ENCODE peak calls at places on chromosomes 6 and 20, in six cellular contexts. Z is NCI-H2029; R is fibroblast of the conjunctiva; V is NCI-H187; D is retina; B is activated T-helper 1 cell treated with anti-CD3 and anti-CD28 coated beads, Interleukin-2, amount 50 U/mL, for 16 hours. Q is an unnamed sample.
A peak's percentile ranks its signal among the peaks of the same experiment; 100 is the strongest.

GRCh38 chr6:70371454-70372105 is 41.7 kb upstream of the FAM135A start:
- DNase-seq in V (no peak), R (peak; percentile 57), D (no peak), B (no peak), Z (peak; percentile 58), Q (peak; percentile 80)

GRCh38 chr20:34579936-34580587 is 21.5 kb downstream of the MAP1LC3A start:
- DNase-seq in Z (peak; percentile 59), R (no peak), B (no peak), D (no peak), V (no peak), Q (no peak)

GRCh38 chr20:47319517-47320252 is 36.8 kb downstream of the ZMYND8 start:
- DNase-seq in Z (peak; percentile 93), R (no peak), D (peak; percentile 39), B (no peak), V (peak; percentile 21), Q (peak; percentile 93)

GRCh38 chr6:166989427-166990034 is 9.7 kb upstream of the CEP43 start:
- DNase-seq in V (no peak), R (peak; percentile 18), D (peak; percentile 32), B (peak; percentile 19), Z (no peak), Q (peak; percentile 65)

GRCh38 chr20:7672551-7672950 is 267.7 kb downstream of the HAO1 start:
- DNase-seq in B (no peak), D (peak; percentile 7), Z (no peak), R (no peak), V (no peak), Q (no peak)

GRCh38 chr6:53090576-53090975 is 25.4 kb downstream of the FBXO9 start:
- DNase-seq in V (no peak), D (no peak), Z (no peak), B (no peak), R (no peak), Q (peak; percentile 14)

GRCh38 chr20:32773214-32773613 is 11.0 kb downstream of the DNMT3B start:
- DNase-seq in D (no peak), Z (no peak), V (no peak), R (no peak), B (no peak), Q (no peak)

GRCh38 chr6:2556761-2557160 is 194.0 kb downstream of the MYLK4 start:
- DNase-seq in D (no peak), Z (no peak), B (no peak), V (no peak), R (no peak), Q (peak; percentile 41)

GRCh38 chr20:63064745-63065711 is 58.3 kb upstream of the BHLHE23 start:
- DNase-seq in D (no peak), V (no peak), R (no peak), Z (no peak), B (no peak), Q (no peak)

GRCh38 chr6:143694560-143694959 is 16.8 kb downstream of the PHACTR2 start:
- DNase-seq in Z (no peak), V (no peak), B (no peak), D (no peak), R (no peak), Q (no peak)

GRCh38 chr20:53949319-53949839 is 121.0 kb downstream of the BCAS1 start:
- DNase-seq in R (no peak), B (peak; percentile 61), Z (no peak), V (no peak), D (no peak), Q (peak; percentile 92)

GRCh38 chr6:37175332-37176267 is 5.6 kb downstream of the PIM1 start:
- DNase-seq in D (no peak), R (no peak), B (no peak), Z (no peak), V (no peak), Q (peak; percentile 43)

GRCh38 chr6:113634352-113635163 is 222.6 kb upstream of the MARCKS start:
- DNase-seq in V (no peak), B (no peak), D (no peak), Z (no peak), R (no peak), Q (peak; percentile 77)

GRCh38 chr20:33852971-33853813 is 42.0 kb downstream of the CHMP4B start:
- DNase-seq in D (no peak), B (no peak), R (no peak), Z (no peak), V (no peak), Q (no peak)

GRCh38 chr6:11343963-11344714 is 111.7 kb upstream of the NEDD9 start:
- DNase-seq in R (no peak), V (no peak), D (no peak), Z (no peak), B (no peak), Q (no peak)

GRCh38 chr6:85594197-85594930 is 706 bp upstream of the SNX14 start:
- DNase-seq in V (no peak), Z (no peak), B (peak; percentile 18), R (no peak), D (no peak), Q (peak; percentile 36)

GRCh38 chr20:51473771-51474170 is 68.7 kb downstream of the NFATC2 start:
- DNase-seq in V (no peak), B (no peak), D (no peak), Z (no peak), R (no peak), Q (no peak)

GRCh38 chr20:38805958-38806854 is 709 bp downstream of the PPP1R16B start:
- DNase-seq in B (peak; percentile 23), D (peak; percentile 77), R (no peak), Z (no peak), V (no peak), Q (no peak)

GRCh38 chr6:15781890-15782289 is 119.1 kb upstream of the DTNBP1 start:
- DNase-seq in B (no peak), R (no peak), D (no peak), Z (no peak), V (no peak), Q (no peak)

GRCh38 chr6:152004036-152004566 is 196.6 kb downstream of the ESR1 start:
- DNase-seq in B (no peak), Z (no peak), R (no peak), V (no peak), D (no peak), Q (no peak)

GRCh38 chr6:21593927-21594421 is 423 bp downstream of the SOX4 start:
- DNase-seq in D (no peak), Z (no peak), V (peak; percentile 53), B (no peak), R (no peak), Q (peak; percentile 74)

GRCh38 chr6:82385102-82385501 is 21.5 kb downstream of the TPBG start:
- DNase-seq in D (no peak), V (no peak), B (no peak), R (no peak), Z (no peak), Q (no peak)

Q was measured in fibroblast of pulmonary artery.